ENCODE peak calls at places on chromosomes 12 and 14, in nine cellular contexts. C is HCT116, P is stomach, R is colonic mucosa, N is sigmoid colon, L is aorta, I is psoas muscle, H is tibial nerve, Z is OCI-LY7. D is an unnamed sample.

GRCh38 chr12:30169839-30170591 is 386.3 kb upstream of the TMTC1 start:
- DNase-seq in L (no peak), H (no peak), P (no peak), Z (no peak), R (no peak), C (no peak), N (no peak), I (peak; percentile 49), D (no peak)

GRCh38 chr14:57480044-57480443 is 13.6 kb downstream of the CCDC198 start:
- DNase-seq in C (no peak), P (no peak), N (no peak), I (no peak), L (no peak), R (no peak), H (no peak), Z (peak; percentile 39), D (no peak)

GRCh38 chr12:76738824-76739579 is 24.9 kb upstream of the ZDHHC17 start:
- DNase-seq in L (no peak), R (peak; percentile 35), H (no peak), N (no peak), P (no peak), C (no peak), Z (peak; percentile 9), I (no peak), D (peak; percentile 30)

GRCh38 chr14:32331227-32331597 is 2.1 kb downstream of the AKAP6 start:
- DNase-seq in H (no peak), I (no peak), P (no peak), L (no peak), Z (no peak), R (no peak), N (no peak), C (no peak), D (no peak)

GRCh38 chr14:97138801-97139200 is 341.6 kb downstream of the VRK1 start:
- DNase-seq in Z (no peak), N (no peak), P (no peak), C (peak; percentile 29), I (no peak), H (no peak), R (no peak), L (no peak), D (no peak)

GRCh38 chr12:113435367-113435766 is 13.2 kb downstream of the SDSL start:
- DNase-seq in L (no peak), P (no peak), Z (no peak), N (no peak), I (no peak), C (no peak), H (no peak), R (no peak), D (no peak)

GRCh38 chr12:70756791-70757190 is 119.6 kb upstream of the PTPRB start:
- DNase-seq in C (no peak), P (no peak), N (no peak), Z (no peak), H (no peak), R (no peak), L (no peak), I (no peak), D (peak; percentile 24)

GRCh38 chr14:59123526-59123925 is 64.9 kb upstream of the DAAM1 start:
- DNase-seq in N (no peak), R (no peak), H (no peak), C (no peak), I (no peak), L (no peak), Z (no peak), P (no peak), D (no peak)

GRCh38 chr12:51898937-51899336 is 8.4 kb upstream of the ACVRL1 start:
- DNase-seq in N (peak; percentile 20), Z (no peak), I (no peak), L (peak; percentile 29), H (no peak), C (no peak), R (no peak), P (no peak), D (no peak)

GRCh38 chr12:67522222-67522621 is 126.3 kb upstream of the DYRK2 start:
- DNase-seq in N (no peak), Z (no peak), L (no peak), I (no peak), H (no peak), R (no peak), C (no peak), P (no peak), D (no peak)

GRCh38 chr12:102883204-102883799 is 33.7 kb downstream of the PAH start:
- DNase-seq in L (no peak), I (peak; percentile 60), R (peak; percentile 37), C (peak; percentile 10), P (peak; percentile 60), N (no peak), Z (peak; percentile 33), H (peak; percentile 29), D (peak; percentile 79)

GRCh38 chr14:67510121-67510520 is 21.6 kb upstream of the TMEM229B start:
- DNase-seq in L (no peak), P (no peak), Z (no peak), N (no peak), I (no peak), R (no peak), H (no peak), C (no peak), D (no peak)

GRCh38 chr14:67951529-67952120 is 132.0 kb downstream of the RAD51B start:
- DNase-seq in R (no peak), C (no peak), N (no peak), P (no peak), L (no peak), Z (no peak), I (no peak), H (no peak), D (no peak)

GRCh38 chr12:117038919-117039318 is 60.3 kb downstream of the TESC start:
- DNase-seq in H (no peak), I (no peak), N (no peak), P (no peak), R (no peak), Z (no peak), C (no peak), L (no peak), D (no peak)

GRCh38 chr14:74905595-74906142 is 17.4 kb downstream of the RPS6KL1 start:
- DNase-seq in L (peak; percentile 79), N (peak; percentile 87), C (peak; percentile 28), P (peak; percentile 77), I (peak; percentile 89), Z (peak; percentile 68), R (peak; percentile 78), H (peak; percentile 59), D (peak; percentile 84)

GRCh38 chr12:131066886-131067490 is 113.3 kb downstream of the ADGRD1 start:
- DNase-seq in P (no peak), H (peak; percentile 33), Z (no peak), C (no peak), N (peak; percentile 68), L (peak; percentile 40), I (peak; percentile 32), R (no peak), D (no peak)

GRCh38 chr12:54159140-54159539 is 29.6 kb downstream of the SMUG1 start:
- DNase-seq in Z (peak; percentile 66), L (no peak), P (peak; percentile 57), N (no peak), R (peak; percentile 27), C (peak; percentile 50), I (no peak), H (no peak), D (peak; percentile 86)

GRCh38 chr12:7935773-7936581 is at the start of gene SLC2A3:
- DNase-seq in R (peak; percentile 63), P (peak; percentile 32), L (peak; percentile 56), H (peak; percentile 53), C (no peak), Z (peak; percentile 79), N (peak; percentile 75), I (peak; percentile 55), D (peak; percentile 8)

DNA sequence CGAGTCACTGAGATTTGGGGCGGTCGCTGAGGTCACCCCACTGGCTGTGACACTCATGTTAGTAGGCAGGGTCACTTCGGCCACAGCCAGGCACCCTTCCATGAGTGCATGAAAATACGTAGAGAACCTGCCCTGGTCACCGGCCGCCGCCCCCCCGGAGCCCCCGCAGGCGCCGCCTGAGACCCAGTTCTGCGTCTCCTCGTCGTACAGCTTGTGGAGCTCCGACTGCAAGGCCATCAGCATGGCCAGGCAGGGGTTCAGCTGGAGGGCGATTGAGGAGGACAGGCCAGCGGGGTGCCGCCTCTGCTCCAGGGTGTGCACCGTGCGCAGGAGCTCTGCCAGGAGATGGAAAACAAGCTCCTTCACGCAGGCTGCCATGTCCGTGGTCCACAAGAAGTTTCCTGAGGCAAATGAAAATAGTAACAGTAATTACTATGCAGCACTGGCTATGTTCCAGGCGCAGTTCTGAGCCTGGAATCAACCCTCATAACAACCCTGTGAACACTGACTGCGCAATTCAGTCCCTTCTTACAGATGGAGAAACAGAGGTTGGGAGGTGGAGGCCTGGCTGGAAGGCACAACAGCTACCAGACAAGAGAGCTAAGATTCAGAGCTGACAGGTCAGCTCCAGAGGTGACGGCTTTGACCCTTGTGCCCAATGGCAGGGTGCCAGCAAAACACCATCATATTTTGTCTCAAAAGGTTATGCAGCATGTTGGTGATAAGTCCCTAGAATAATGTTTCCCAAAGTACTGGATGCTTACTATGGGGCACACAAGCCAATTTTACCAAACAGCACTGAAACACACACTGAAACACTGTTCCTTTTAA is 59.9 kb downstream of the TRAFD1 start:
- DNase-seq in I (peak; percentile 19), H (no peak), Z (no peak), R (no peak), L (no peak), N (no peak), P (no peak), C (no peak), D (no peak)
- H3K36me3 ChIP-seq in I (no peaks in the 10 kb centered on the region), H (no peaks in the 10 kb centered on the region), Z (peaks cover 27% of the 10 kb centered on the region), R (peaks cover 14% of the 10 kb centered on the region), L (no peaks in the 10 kb centered on the region), N (peaks cover 10% of the 10 kb centered on the region), P (peaks cover 94% of the 10 kb centered on the region), C (no peaks in the 10 kb centered on the region), D (peaks cover 33% of the 10 kb centered on the region)

GRCh38 chr12:124233041-124233836 is 61.7 kb upstream of the RFLNA start:
- DNase-seq in Z (no peak), R (no peak), L (no peak), C (no peak), I (no peak), P (peak; percentile 56), N (no peak), H (no peak), D (no peak)
- H3K4me3 ChIP-seq in Z (no peak overlapping the region), R (no peak overlapping the region), L (no peak overlapping the region), C (no peak overlapping the region), I (no peak overlapping the region), P (no peak overlapping the region), N (no peak overlapping the region), H (no peak overlapping the region), D (no peak overlapping the region)

DNA sequence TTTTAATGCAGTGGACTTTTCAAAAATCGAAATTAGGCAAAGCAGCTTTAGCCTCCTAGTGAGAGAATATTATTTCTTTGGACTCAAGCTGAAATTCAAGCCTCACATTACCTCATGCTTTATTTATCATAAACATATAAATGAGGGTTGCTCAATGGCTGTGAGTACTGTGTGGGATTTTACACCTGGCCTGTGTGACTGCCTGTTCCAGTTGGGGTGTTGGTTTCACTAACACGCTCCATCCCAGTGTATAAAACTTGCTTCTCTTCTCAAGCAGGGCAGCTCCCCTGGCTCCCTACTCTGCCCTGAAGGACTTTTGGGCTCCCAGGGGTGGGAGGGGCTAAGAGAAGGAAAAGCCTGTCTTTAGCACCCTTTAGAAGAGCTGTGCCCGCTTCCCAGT is 15.0 kb downstream of the ANKLE2 start:
- DNase-seq in N (no peak), L (no peak), C (no peak), R (no peak), I (no peak), Z (no peak), H (no peak), P (no peak), D (no peak)
- H3K36me3 ChIP-seq in N (peaks cover 47% of the 10 kb centered on the region), L (peaks cover 8% of the 10 kb centered on the region), C (peaks cover 66% of the 10 kb centered on the region), R (peaks cover 32% of the 10 kb centered on the region), I (peaks cover 13% of the 10 kb centered on the region), Z (peaks cover 97% of the 10 kb centered on the region), H (peaks cover 13% of the 10 kb centered on the region), P (peaks cover 100% of the 10 kb centered on the region), D (peaks cover 91% of the 10 kb centered on the region)

GRCh38 chr12:43722621-43723020 is 36.0 kb downstream of the PUS7L start:
- DNase-seq in C (no peak), I (no peak), N (no peak), L (no peak), Z (no peak), R (no peak), H (no peak), P (no peak), D (no peak)
- H3K4me3 ChIP-seq in C (no peak overlapping the region), I (no peak overlapping the region), N (no peak overlapping the region), L (no peak overlapping the region), Z (no peak overlapping the region), R (no peak overlapping the region), H (no peak overlapping the region), P (no peak overlapping the region), D (no peak overlapping the region)

D was measured in BE2C.